ENCODE peak calls at places on chromosomes 4 and X, in six cellular contexts. A, R, Y, L, U and O are unnamed samples.

GRCh38 chrX:115462406-115462805 is 98.6 kb upstream of the PLS3 start:
- DNase-seq in A (no peak), R (no peak), Y (no peak), L (no peak), U (no peak), O (no peak)

GRCh38 chrX:45230410-45230809 is 29.7 kb upstream of the DIPK2B start:
- DNase-seq in A (no peak), R (no peak), Y (no peak), L (no peak), U (no peak), O (no peak)

GRCh38 chr4:61202100-61202637 is 2.0 kb downstream of the ADGRL3 start:
- DNase-seq in A (no peak), R (no peak), Y (peak; percentile 38), L (no peak), U (peak; percentile 62), O (no peak)

GRCh38 chrX:134338527-134338926 is 101.5 kb downstream of the CCDC160 start:
- DNase-seq in A (no peak), R (peak; percentile 2), Y (no peak), L (no peak), U (no peak), O (no peak)

GRCh38 chr4:64158648-64159326 is 250.5 kb downstream of the TECRL start:
- DNase-seq in A (peak; percentile 44), R (peak; percentile 19), Y (peak; percentile 70), L (peak; percentile 64), U (peak; percentile 82), O (no peak)

GRCh38 chr4:25667931-25668557 is 12.4 kb downstream of the SLC34A2 start:
- DNase-seq in A (no peak), R (no peak), Y (peak; percentile 37), L (no peak), U (peak; percentile 18), O (no peak)

GRCh38 chr4:32633421-32633820 is 1913.3 kb downstream of the PCDH7 start:
- DNase-seq in A (no peak), R (no peak), Y (no peak), L (no peak), U (no peak), O (no peak)

GRCh38 chr4:136811496-136812077 is 720.7 kb downstream of the PCDH18 start:
- DNase-seq in A (no peak), R (no peak), Y (no peak), L (no peak), U (no peak), O (no peak)

GRCh38 chr4:56668267-56668666 is 12.8 kb downstream of the HOPX start:
- DNase-seq in A (no peak), R (no peak), Y (no peak), L (peak; percentile 55), U (peak; percentile 50), O (no peak)

GRCh38 chrX:148371251-148371650 is 129.2 kb upstream of the AFF2 start:
- DNase-seq in A (no peak), R (no peak), Y (no peak), L (no peak), U (no peak), O (no peak)

GRCh38 chrX:101390664-101391525 is at the start of gene RPL36A:
- DNase-seq in A (peak; percentile 81), R (peak; percentile 63), Y (peak; percentile 92), L (peak; percentile 90), U (peak; percentile 93), O (peak; percentile 94)

GRCh38 chr4:137474711-137475301 is 57.5 kb downstream of the PCDH18 start:
- DNase-seq in A (no peak), R (no peak), Y (peak; percentile 90), L (peak; percentile 46), U (no peak), O (peak; percentile 83)

GRCh38 chrX:103628386-103629290 is at the start of gene TCEAL1:
- DNase-seq in A (peak; percentile 74), R (no peak), Y (peak; percentile 36), L (peak; percentile 42), U (peak; percentile 76), O (no peak)

GRCh38 chrX:141278306-141278705 is 36.0 kb upstream of the SPANXC start:
- DNase-seq in A (no peak), R (no peak), Y (peak; percentile 36), L (peak; percentile 34), U (peak; percentile 41), O (no peak)

GRCh38 chr4:174365018-174365587 is 81.4 kb downstream of the CEP44 start:
- DNase-seq in A (no peak), R (no peak), Y (peak; percentile 74), L (peak; percentile 69), U (peak; percentile 46), O (no peak)

GRCh38 chr4:42282081-42282901 is 115.0 kb upstream of the SHISA3 start:
- DNase-seq in A (peak; percentile 25), R (peak; percentile 33), Y (peak; percentile 74), L (peak; percentile 74), U (peak; percentile 92), O (peak; percentile 41)

GRCh38 chrX:102712216-102712966 is at the start of gene GPRASP2:
- DNase-seq in A (peak; percentile 75), R (no peak), Y (no peak), L (peak; percentile 6), U (peak; percentile 66), O (peak; percentile 70)

GRCh38 chrX:14832591-14832990 is 40.3 kb downstream of the FANCB start:
- DNase-seq in A (no peak), R (no peak), Y (no peak), L (peak; percentile 26), U (no peak), O (peak; percentile 57)

DNA sequence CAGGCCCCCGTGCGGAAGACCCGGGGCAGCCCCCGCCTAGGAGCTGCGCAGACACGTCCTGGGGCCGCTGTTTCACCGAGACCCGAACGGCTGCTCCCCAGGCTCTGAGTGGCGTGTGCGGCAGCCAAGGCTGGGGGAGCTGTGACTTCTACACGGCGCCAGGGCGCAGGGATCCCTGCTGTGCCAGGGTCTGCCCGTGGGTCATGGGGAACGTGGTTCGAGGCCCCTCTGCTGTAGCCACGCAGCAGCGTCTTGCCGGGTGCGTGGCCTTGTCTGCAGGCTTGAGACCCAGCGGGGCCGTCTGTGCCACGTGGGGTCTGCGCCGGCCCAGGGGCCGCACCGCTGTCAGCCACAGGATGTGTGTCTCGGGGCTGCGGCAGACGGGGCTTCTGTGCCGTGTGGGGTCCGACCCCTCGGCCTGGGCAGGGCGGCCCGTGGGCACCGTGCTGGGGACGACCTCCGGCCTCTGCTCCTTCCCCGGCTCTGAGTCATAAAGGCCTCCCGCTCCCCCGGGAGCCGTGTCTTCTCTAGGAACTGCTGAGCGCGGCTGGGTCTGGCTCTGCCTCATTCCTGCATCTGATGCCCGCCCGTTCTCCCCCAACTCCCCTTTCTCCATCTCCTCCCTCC is 12.7 kb upstream of the GTPBP6 start:
- DNase-seq in A (peak; percentile 31), R (no peak), Y (peak; percentile 56), L (peak; percentile 49), U (peak; percentile 47), O (peak; percentile 42)
- H3K4me3 ChIP-seq in A (no peak overlapping the region), R (no peak overlapping the region), Y (peak overlapping the region; percentile 3), L (no peak overlapping the region), U (peak overlapping the region; percentile 34), O (peak overlapping the region; percentile 28)

DNA sequence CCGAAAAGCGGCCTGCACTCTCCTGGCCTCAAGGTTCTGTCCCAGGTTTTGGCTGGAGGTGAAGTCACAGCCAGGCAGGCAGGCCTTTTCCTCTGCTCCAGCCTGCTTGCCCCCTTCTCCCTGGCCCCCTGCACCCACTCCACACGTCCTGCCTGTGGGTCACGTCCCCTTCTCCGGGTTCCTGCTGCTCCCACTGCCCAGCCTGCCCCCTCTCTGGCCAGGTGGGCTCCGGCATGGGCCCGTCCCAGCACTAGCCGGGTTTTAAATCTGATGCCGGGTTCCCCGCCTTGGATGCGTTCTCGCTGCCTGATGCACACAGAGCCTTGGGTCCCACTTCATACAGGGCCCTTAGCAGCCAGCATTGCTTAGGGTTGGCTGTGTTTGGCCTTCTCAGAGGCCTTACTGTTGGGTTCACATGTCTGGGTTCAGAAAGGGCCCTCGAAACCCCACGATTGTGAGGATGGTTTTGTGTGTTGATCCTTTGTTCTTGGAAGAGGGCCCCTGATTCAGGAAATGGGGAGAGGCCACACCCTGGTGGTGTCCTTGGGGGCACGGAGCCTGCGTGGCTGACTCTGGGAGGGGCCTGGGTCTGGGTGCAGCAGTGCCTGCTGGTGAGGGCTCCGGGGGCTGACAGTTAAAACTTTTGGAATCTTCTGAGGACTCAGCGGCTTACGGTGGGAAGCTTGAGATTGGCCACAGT is 6.0 kb downstream of the CPZ start:
- DNase-seq in A (no peak), R (no peak), Y (no peak), L (no peak), U (no peak), O (no peak)
- TF ChIP-seq CTCF in A (no peak), R (no peak), Y (no peak), L (no peak), U (no peak), O (no peak)

DNA sequence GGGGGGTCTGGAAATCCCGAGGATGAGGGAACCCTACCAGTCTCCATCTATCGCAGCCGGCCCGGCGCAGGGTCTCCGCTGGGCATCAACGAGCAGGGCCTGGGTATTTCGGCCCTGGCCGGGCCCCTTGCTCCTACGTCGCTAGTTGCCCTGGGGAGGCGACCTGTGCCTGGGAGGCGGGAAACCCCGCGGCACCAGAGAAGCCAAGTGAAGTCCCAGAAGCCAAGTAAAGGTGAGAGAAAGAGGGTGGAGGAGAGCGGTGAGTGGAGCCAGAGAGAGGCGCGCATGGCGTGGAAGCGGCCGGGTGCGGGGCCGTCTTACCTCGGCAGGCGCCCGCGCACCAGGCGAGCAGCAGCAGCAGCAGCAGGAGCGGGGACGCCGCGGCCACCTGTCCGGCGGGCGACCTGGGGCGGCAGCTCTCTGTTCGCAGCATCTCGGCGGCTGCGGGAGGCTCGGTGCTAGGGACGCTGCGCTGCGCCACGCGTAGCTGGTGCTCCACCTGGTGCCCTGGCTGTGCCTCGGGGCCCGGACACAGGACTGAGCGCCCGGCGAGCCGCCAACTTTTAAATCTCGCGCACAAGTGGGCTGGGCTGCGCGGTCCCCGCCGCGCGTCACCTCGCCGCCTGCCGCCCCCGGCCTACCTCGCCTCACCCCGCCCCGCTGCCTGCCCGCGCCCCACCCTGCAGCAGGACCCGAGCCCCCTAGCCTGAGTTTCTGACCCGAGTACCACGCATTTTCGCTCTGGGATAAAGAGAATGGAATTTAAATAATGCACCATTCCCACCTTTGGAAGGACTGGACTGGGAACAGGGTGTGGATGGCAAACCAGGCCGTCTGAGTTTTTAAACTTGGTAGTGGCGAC is at the start of gene NMU:
- DNase-seq in A (no peak), R (no peak), Y (no peak), L (peak; percentile 14), U (peak; percentile 79), O (peak; percentile 2)
- H3K4me3 ChIP-seq in A (peak within 1 kb of the TSS; percentile 9), R (no peak within 1 kb of the TSS), Y (peak within 1 kb of the TSS; percentile 28), L (peak within 1 kb of the TSS; percentile 4), U (peak within 1 kb of the TSS; percentile 88), O (peak within 1 kb of the TSS; percentile 15)

DNA sequence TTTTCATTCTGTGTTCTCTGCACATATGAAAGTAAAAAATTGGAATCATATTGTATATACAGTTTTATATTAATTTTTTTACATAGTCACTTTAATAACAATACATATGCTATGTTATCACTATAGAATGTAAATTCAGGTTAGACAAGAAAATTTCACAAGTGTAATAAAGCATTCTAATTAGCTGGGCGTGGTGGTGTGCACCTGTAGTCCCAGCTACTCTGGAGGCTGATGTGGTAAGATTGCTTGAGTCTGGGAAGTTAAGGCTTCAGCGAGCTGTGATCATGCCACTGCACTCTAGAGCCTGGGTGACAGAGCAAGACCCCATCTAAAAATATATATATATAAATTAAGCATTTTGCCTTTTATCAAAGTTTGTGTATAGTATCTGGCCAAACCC is 95.7 kb downstream of the ANXA3 start:
- DNase-seq in A (no peak), R (no peak), Y (no peak), L (no peak), U (no peak), O (no peak)
- TF ChIP-seq CTCF in A (no peak), R (no peak), Y (no peak), L (no peak), U (no peak), O (no peak)